ENCODE peak calls at places on chromosomes 1 and 21, in six cellular contexts. B is MG63, Q is T-helper 17 cell, P is mammary epithelial cell, A is heart right ventricle, J is SJCRH30. F is an unnamed sample. For H3K9me3, the result is how much of the 10 kb centered on the place peaks cover.

GRCh38 chr1:31154000-31154631 is 85.6 kb downstream of the NKAIN1 start:
- DNase-seq in A (no peak), J (no peak), P (peak), B (no peak), Q (no peak), F (no peak)

GRCh38 chr1:7609311-7609994 is 161.6 kb upstream of the VAMP3 start:
- DNase-seq in J (no peak), P (no peak), B (no peak), A (no peak), Q (no peak), F (no peak)

GRCh38 chr1:162741574-162741973 is 48.9 kb upstream of the HSD17B7 start:
- DNase-seq in P (no peak), J (no peak), Q (no peak), B (no peak), A (no peak), F (no peak)

GRCh38 chr1:201702936-201703335 is 126.0 kb upstream of the IPO9 start:
- DNase-seq in A (no peak), P (no peak), J (peak), Q (no peak), B (no peak), F (no peak)

GRCh38 chr21:16406355-16406754 is 676.6 kb downstream of the USP25 start:
- DNase-seq in B (no peak), J (no peak), A (no peak), P (no peak), Q (no peak), F (no peak)

GRCh38 chr1:54027848-54028247 is 9.9 kb upstream of the LDLRAD1 start:
- DNase-seq in B (no peak), P (no peak), A (no peak), J (no peak), Q (no peak), F (no peak)

GRCh38 chr1:230730979-230731378 is 16.2 kb upstream of the CAPN9 start:
- DNase-seq in A (no peak), B (no peak), P (no peak), Q (no peak), J (peak), F (no peak)

GRCh38 chr1:214983126-214983869 is 99.2 kb upstream of the KCNK2 start:
- DNase-seq in P (peak), Q (no peak), B (no peak), A (no peak), J (no peak), F (no peak)

GRCh38 chr1:156298852-156299357 is at the start of gene VHLL:
- DNase-seq in B (no peak), J (no peak), A (no peak), P (no peak), Q (no peak), F (no peak)

GRCh38 chr1:153792631-153793041 is 17.4 kb downstream of the SLC27A3 start:
- DNase-seq in Q (no peak), P (no peak), B (no peak), A (no peak), J (no peak), F (no peak)

GRCh38 chr1:210366767-210367166 is 38.1 kb downstream of the HHAT start:
- DNase-seq in Q (no peak), P (peak), J (no peak), A (no peak), B (no peak), F (no peak)

GRCh38 chr1:236394905-236395779 is 1.1 kb downstream of the EDARADD start:
- DNase-seq in P (peak), A (peak), Q (no peak), B (peak), J (peak), F (no peak)

GRCh38 chr21:29217818-29218252 is 80.9 kb upstream of the BACH1 start:
- DNase-seq in B (peak), J (no peak), Q (no peak), P (peak), A (no peak), F (no peak)

GRCh38 chr1:25540750-25541350 is 2.6 kb upstream of the LDLRAP1 start:
- DNase-seq in J (no peak), P (no peak), A (no peak), B (no peak), Q (no peak), F (no peak)

GRCh38 chr1:222546548-222547259 is 1.2 kb downstream of the HHIPL2 start:
- DNase-seq in J (peak), A (no peak), B (peak), P (peak), Q (no peak), F (no peak)

GRCh38 chr1:6488602-6489382 is 2.7 kb downstream of the PLEKHG5 start:
- DNase-seq in A (no peak), B (no peak), Q (no peak), P (peak), J (no peak), F (no peak)

GRCh38 chr1:15411593-15412487 is 2.2 kb downstream of the EFHD2 start:
- DNase-seq in B (no peak), A (peak), P (no peak), Q (peak), J (peak), F (no peak)

GRCh38 chr21:44421901-44422840 is 33.1 kb upstream of the LRRC3 start:
- DNase-seq in B (no peak), A (no peak), J (no peak), Q (peak), P (no peak), F (no peak)

GRCh38 chr1:215393476-215393875 is 173.6 kb upstream of the KCTD3 start:
- DNase-seq in J (no peak), B (no peak), Q (no peak), P (no peak), A (no peak), F (no peak)

GRCh38 chr1:218299416-218299815 is 14.3 kb downstream of the RRP15 start:
- DNase-seq in P (peak), A (no peak), B (no peak), Q (no peak), J (peak), F (no peak)

GRCh38 chr1:54955359-54955758 is 25.1 kb upstream of the TMEM61 start:
- DNase-seq in B (peak), A (no peak), P (peak), Q (no peak), J (no peak), F (no peak)

GRCh38 chr1:91091812-91092211 is 70.0 kb upstream of the ZNF644 start:
- DNase-seq in A (no peak), Q (no peak), J (peak), B (no peak), P (no peak), F (no peak)

GRCh38 chr21:31665397-31665796 is 5.9 kb downstream of the SOD1 start:
- DNase-seq in A (no peak), J (no peak), Q (no peak), B (peak), P (peak), F (no peak)

GRCh38 chr1:214506972-214507431 is 44.4 kb downstream of the PTPN14 start:
- DNase-seq in P (peak), Q (no peak), A (no peak), B (no peak), J (no peak), F (no peak)

GRCh38 chr1:197199923-197200467 is 53.5 kb upstream of the ASPM start:
- DNase-seq in Q (no peak), A (no peak), J (peak), B (no peak), P (no peak), F (no peak)

GRCh38 chr1:186828612-186829542 is at the start of gene PLA2G4A:
- DNase-seq in Q (no peak), B (peak), A (peak), J (peak), P (peak), F (no peak)

GRCh38 chr21:17351766-17352165 is 161.1 kb upstream of the CXADR start:
- DNase-seq in J (no peak), B (no peak), P (no peak), A (no peak), Q (no peak), F (no peak)

GRCh38 chr1:77375541-77375940 is 93.7 kb downstream of the AK5 start:
- DNase-seq in P (no peak), B (no peak), A (no peak), J (no peak), Q (no peak), F (no peak)

GRCh38 chr1:209815931-209816338 is 10.0 kb upstream of the IRF6 start:
- DNase-seq in P (peak), Q (no peak), B (no peak), J (no peak), A (no peak), F (no peak)

GRCh38 chr1:77016371-77016770 is 149.1 kb downstream of the ST6GALNAC5 start:
- DNase-seq in P (no peak), J (no peak), Q (no peak), B (no peak), A (no peak), F (no peak)

GRCh38 chr1:215357901-215358300 is 209.2 kb upstream of the KCTD3 start:
- DNase-seq in A (no peak), P (no peak), J (peak), B (no peak), Q (no peak), F (no peak)

GRCh38 chr1:160747717-160748116 is 8.7 kb downstream of the SLAMF7 start:
- DNase-seq in P (peak), Q (no peak), B (no peak), A (no peak), J (no peak), F (no peak)

GRCh38 chr1:11150326-11150725 is 38.8 kb upstream of the ANGPTL7 start:
- DNase-seq in B (no peak), J (no peak), A (no peak), P (no peak), Q (no peak), F (no peak)

GRCh38 chr1:236608930-236609726 is 4.8 kb upstream of the HEATR1 start:
- DNase-seq in B (peak), P (peak), Q (no peak), J (peak), A (peak), F (no peak)

GRCh38 chr1:93960641-93961147 is 51.5 kb upstream of the GCLM start:
- DNase-seq in B (peak), P (peak), Q (no peak), A (no peak), J (no peak), F (no peak)

GRCh38 chr1:37484325-37485051 is 10.1 kb downstream of the ZC3H12A start:
- DNase-seq in B (no peak), P (no peak), Q (no peak), J (no peak), A (peak), F (no peak)

GRCh38 chr1:230509281-230509977 is 83.3 kb upstream of the PGBD5 start:
- DNase-seq in A (no peak), Q (no peak), J (peak), B (peak), P (peak), F (no peak)

GRCh38 chr1:9929431-9930385 is 13.5 kb downstream of the LZIC start:
- DNase-seq in A (no peak), P (no peak), B (no peak), J (peak), Q (no peak), F (no peak)

GRCh38 chr1:93804412-93804811 is 74.6 kb downstream of the DNTTIP2 start:
- DNase-seq in B (peak), J (no peak), A (no peak), Q (no peak), P (peak), F (peak)

GRCh38 chr1:162772571-162773154 is 17.8 kb upstream of the HSD17B7 start:
- DNase-seq in B (no peak), A (no peak), J (no peak), Q (no peak), P (peak), F (no peak)

GRCh38 chr1:33500547-33500946 is 28.1 kb downstream of the ZSCAN20 start:
- DNase-seq in B (no peak), Q (no peak), A (no peak), J (no peak), P (no peak), F (no peak)

GRCh38 chr1:33497410-33497809 is 25.0 kb downstream of the ZSCAN20 start:
- DNase-seq in A (no peak), J (no peak), Q (no peak), P (no peak), B (no peak), F (no peak)

DNA sequence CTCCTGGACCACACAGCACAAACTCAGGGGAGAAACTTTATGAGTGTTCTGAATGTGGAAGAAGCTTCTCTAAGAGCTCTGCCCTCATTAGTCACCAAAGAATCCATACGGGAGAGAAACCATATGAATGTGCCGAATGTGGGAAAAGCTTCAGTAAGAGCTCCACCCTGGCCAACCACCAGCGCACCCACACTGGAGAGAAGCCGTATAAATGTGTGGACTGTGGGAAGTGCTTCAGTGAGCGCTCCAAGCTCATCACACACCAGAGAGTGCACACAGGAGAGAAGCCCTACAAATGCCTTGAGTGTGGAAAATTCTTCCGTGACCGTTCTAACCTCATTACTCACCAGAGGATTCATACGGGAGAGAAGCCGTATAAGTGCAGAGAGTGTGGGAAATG is 22.5 kb downstream of the ZSCAN20 start:
- DNase-seq in Q (no peak), P (no peak), B (no peak), A (no peak), J (no peak), F (no peak)
- H3K9me3 ChIP-seq in Q (under half), P (under half), B (under half), A (under half), J (under half), F (under half)

GRCh38 chr21:23952269-23952668 is 1655.0 kb downstream of the MRPL39 start:
- DNase-seq in Q (no peak), P (no peak), J (no peak), A (no peak), B (no peak), F (no peak)
- H3K9me3 ChIP-seq in Q (under half), P (under half), J (under half), A (under half), B (under half), F (under half)

DNA sequence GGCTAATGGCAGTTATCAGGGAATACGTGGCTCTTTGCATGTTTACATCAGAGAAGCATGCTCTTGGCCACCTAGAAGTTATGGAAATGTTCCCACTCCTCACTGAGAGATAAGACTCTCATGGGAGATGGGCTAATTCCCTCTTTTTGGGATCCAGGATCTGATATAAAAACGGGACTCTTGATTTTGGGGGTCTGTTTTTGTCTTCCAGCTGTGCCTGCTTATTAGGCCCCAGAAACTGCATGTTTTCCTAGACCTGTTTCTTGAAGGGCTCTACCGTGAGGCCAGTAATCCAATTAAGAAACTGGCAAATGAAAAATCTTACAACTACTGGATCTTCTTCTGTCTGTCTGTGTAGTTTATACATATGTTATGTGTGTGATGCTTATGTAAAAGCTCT is 47.0 kb upstream of the PTCH2 start:
- DNase-seq in B (no peak), J (no peak), A (no peak), Q (no peak), P (no peak), F (no peak)
- H3K9me3 ChIP-seq in B (under half), J (under half), A (under half), Q (under half), P (under half), F (under half)

DNA sequence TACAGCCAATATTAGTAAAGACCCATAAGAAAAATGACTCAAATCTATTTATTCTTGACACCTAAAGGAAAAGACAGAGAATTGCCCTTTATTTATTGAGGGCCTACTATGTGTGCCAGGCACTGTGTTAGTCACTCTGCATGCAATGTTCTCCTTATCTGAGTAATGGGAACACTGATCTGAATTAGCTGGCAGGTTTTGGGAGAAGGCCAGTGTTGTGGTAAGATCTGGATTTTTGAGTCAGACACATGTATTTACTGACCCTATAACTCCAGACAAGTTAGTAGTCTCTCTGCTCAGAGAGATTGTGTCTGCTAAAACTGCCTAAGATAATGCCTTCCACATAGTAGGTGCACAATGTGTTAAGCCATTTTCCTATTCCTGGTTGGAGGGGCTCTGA is 17.3 kb downstream of the LCE4A start:
- DNase-seq in A (no peak), J (no peak), B (peak), Q (no peak), P (peak), F (no peak)
- H3K9me3 ChIP-seq in A (under half), J (under half), B (under half), Q (under half), P (under half), F (under half)

GRCh38 chr1:203223012-203223775 is 6.3 kb downstream of the CHIT1 start:
- DNase-seq in P (no peak), Q (no peak), B (no peak), J (no peak), A (no peak), F (no peak)

GRCh38 chr1:203228670-203229069 is 803 bp downstream of the CHIT1 start:
- DNase-seq in B (no peak), P (no peak), Q (no peak), A (no peak), J (no peak), F (no peak)

GRCh38 chr1:203225054-203225453 is 4.4 kb downstream of the CHIT1 start:
- DNase-seq in Q (no peak), B (no peak), P (no peak), A (no peak), J (peak), F (no peak)

GRCh38 chr1:203229471-203230178 is at the start of gene CHIT1:
- DNase-seq in B (no peak), P (no peak), Q (no peak), J (no peak), A (no peak), F (no peak)

DNA sequence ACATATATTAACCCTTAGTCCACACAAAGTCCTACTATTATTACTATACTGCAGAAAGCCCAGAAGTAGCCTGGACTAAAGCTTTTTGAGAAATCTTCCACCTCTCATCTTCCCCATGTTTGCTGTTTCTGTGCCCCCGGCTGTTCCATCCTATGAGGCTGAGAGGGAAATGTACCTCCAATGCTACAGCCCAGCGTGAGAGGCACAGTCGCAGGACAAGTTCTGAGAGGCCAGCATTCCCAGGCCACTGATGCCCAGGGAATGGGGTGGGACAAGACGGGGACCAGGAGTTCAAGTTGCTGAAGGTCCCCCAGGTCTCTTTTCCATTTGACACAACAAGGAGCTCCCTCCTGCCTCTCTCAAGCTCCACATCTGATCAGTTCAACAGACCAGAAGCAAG is 1.8 kb downstream of the CHIT1 start:
- DNase-seq in J (no peak), B (no peak), Q (no peak), P (no peak), A (no peak), F (no peak)
- H3K9me3 ChIP-seq in J (under half), B (under half), Q (under half), P (under half), A (under half), F (under half)

GRCh38 chr1:235027076-235027861 is 101.4 kb downstream of the TOMM20 start:
- DNase-seq in B (no peak), P (no peak), Q (no peak), J (no peak), A (no peak), F (no peak)

GRCh38 chr1:235025422-235025984 is 103.1 kb downstream of the TOMM20 start:
- DNase-seq in B (no peak), Q (no peak), P (no peak), A (no peak), J (no peak), F (no peak)

GRCh38 chr1:235027862-235028250 is 100.8 kb downstream of the TOMM20 start:
- DNase-seq in Q (no peak), B (no peak), A (no peak), P (no peak), J (no peak), F (no peak)

GRCh38 chr1:235035928-235036327 is 92.7 kb downstream of the TOMM20 start:
- DNase-seq in Q (no peak), B (no peak), P (no peak), A (no peak), J (no peak), F (no peak)

GRCh38 chr1:235030919-235031596 is 97.6 kb downstream of the TOMM20 start:
- DNase-seq in J (no peak), A (no peak), Q (no peak), P (no peak), B (no peak), F (peak)
- H3K9me3 ChIP-seq in J (under half), A (under half), Q (under half), P (under half), B (under half), F (under half)

DNA sequence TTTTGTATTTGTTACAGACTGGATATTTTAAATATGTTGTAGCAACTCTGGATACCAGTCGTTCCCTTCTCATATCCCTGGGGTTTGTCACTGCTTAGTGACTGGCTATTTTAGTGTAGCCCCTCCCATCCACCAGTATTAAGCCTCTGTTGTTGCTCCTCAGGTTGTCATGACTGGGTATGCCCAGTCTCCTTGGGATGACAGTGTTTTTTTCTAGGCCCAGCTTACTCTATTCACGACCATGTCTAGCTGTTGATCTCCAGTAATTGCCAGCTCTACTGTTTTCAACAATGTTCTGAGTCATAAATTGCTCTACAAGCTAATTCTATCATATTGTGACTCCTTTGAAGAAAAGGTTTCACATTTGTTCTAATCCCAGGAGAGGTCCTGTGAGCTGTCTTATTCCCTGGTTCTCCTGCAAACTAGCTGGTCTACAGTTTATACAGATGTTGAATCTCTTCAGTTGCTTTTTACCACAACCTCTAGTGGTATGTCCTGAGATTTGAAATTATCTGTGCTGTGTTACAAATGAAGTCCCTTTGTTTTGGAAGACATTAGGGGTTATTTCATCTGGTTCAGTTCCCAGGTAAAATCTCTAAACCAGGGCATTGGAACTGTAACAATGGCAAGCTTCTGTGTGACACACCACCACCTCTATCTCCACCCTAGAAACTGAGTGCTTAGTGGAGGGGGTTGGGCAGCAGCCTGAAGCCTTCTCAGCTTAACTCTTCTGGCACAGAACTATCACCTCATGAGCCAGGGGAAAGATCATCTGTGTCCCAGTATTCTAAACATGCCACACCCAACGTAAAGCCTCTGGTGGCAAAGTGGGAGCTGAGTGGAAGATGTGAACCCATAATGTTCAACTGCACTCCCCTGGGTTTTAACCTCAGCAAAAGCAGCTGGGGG is 124.6 kb downstream of the TRIM33 start:
- DNase-seq in Q (no peak), A (no peak), B (no peak), J (no peak), P (no peak), F (no peak)
- H3K9me3 ChIP-seq in Q (under half), A (under half), B (under half), J (under half), P (under half), F (under half)